ENCODE peak calls at places on chromosomes 2 and 18, in eight cellular contexts. W, R, A, T, Y, Z, S and E are unnamed samples.

GRCh38 chr2:113985554-113986397 is 95.9 kb downstream of the ACTR3 start:
- DNase-seq in W (no peak), R (no peak), A (no peak), T (no peak), Y (no peak), Z (no peak), S (no peak), E (no peak)

GRCh38 chr2:151410485-151410833 is 757 bp downstream of the RIF1 start:
- DNase-seq in W (peak), R (no peak), A (no peak), T (no peak), Y (peak), Z (no peak), S (peak), E (peak)

GRCh38 chr2:133821107-133821760 is 253.0 kb upstream of the NCKAP5 start:
- DNase-seq in W (no peak), R (no peak), A (peak), T (no peak), Y (peak), Z (no peak), S (no peak), E (no peak)

GRCh38 chr2:188322569-188323531 is 31.2 kb downstream of the GULP1 start:
- DNase-seq in W (peak), R (no peak), A (no peak), T (no peak), Y (peak), Z (no peak), S (no peak), E (no peak)

GRCh38 chr2:64657416-64657815 is 3.7 kb upstream of the SERTAD2 start:
- DNase-seq in W (no peak), R (no peak), A (no peak), T (no peak), Y (no peak), Z (no peak), S (no peak), E (no peak)

GRCh38 chr2:40499437-40499836 is 47.5 kb upstream of the SLC8A1 start:
- DNase-seq in W (no peak), R (no peak), A (no peak), T (no peak), Y (no peak), Z (no peak), S (no peak), E (no peak)

GRCh38 chr2:10264506-10265327 is 38.0 kb upstream of the HPCAL1 start:
- DNase-seq in W (no peak), R (no peak), A (no peak), T (peak), Y (no peak), Z (no peak), S (peak), E (peak)

GRCh38 chr2:191218292-191218898 is 26.8 kb upstream of the MYO1B start:
- DNase-seq in W (peak), R (peak), A (no peak), T (no peak), Y (peak), Z (no peak), S (peak), E (no peak)

GRCh38 chr2:216956820-216957493 is 97.1 kb upstream of the TNP1 start:
- DNase-seq in W (no peak), R (no peak), A (no peak), T (peak), Y (peak), Z (no peak), S (no peak), E (no peak)

GRCh38 chr18:8084160-8084559 is 517.0 kb downstream of the PTPRM start:
- DNase-seq in W (peak), R (peak), A (peak), T (no peak), Y (peak), Z (no peak), S (no peak), E (no peak)

GRCh38 chr2:55163258-55163657 is 68.8 kb downstream of the CLHC1 start:
- DNase-seq in W (no peak), R (no peak), A (peak), T (no peak), Y (peak), Z (no peak), S (no peak), E (no peak)

GRCh38 chr2:37555457-37555856 is 116.0 kb downstream of the CDC42EP3 start:
- DNase-seq in W (no peak), R (peak), A (no peak), T (no peak), Y (no peak), Z (no peak), S (no peak), E (no peak)

GRCh38 chr2:184598313-184599053 is at the start of gene ZNF804A:
- DNase-seq in W (peak), R (peak), A (peak), T (peak), Y (peak), Z (peak), S (peak), E (peak)
- TF ChIP-seq CTCF in W (no peak), R (no peak), A (no peak), T (no peak), Y (no peak), Z (no peak), S (no peak), E (no peak)

GRCh38 chr2:29417630-29418029 is 302.4 kb downstream of the CLIP4 start:
- DNase-seq in W (no peak), R (no peak), A (no peak), T (no peak), Y (peak), Z (no peak), S (no peak), E (no peak)

GRCh38 chr2:29425866-29426265 is 310.7 kb downstream of the CLIP4 start:
- DNase-seq in W (no peak), R (no peak), A (no peak), T (no peak), Y (no peak), Z (no peak), S (no peak), E (no peak)

GRCh38 chr2:29420999-29421856 is 306.0 kb downstream of the CLIP4 start:
- DNase-seq in W (peak), R (peak), A (peak), T (no peak), Y (peak), Z (no peak), S (no peak), E (no peak)

GRCh38 chr2:29423267-29423666 is 308.1 kb downstream of the CLIP4 start:
- DNase-seq in W (peak), R (peak), A (no peak), T (no peak), Y (no peak), Z (no peak), S (no peak), E (no peak)

DNA sequence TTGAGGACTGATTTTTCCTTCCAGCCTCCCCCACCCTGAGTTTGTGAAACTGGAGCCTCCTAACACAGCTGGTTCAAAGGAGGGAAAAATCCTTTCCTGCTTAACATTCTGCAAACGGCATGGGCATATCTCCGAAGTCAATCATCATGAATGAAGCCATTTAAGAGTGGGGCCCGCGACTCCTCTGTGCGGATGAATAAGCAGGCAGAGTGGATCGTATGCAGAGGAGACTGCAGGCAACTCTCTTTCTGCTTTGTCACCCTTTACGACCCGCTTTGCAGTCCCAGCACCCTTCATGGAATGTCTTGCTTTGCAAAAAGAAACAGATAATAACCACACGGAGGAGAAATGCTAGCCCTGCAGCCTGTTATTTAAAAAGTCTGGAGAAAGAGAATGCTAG is 305.3 kb downstream of the CLIP4 start:
- DNase-seq in W (no peak), R (no peak), A (no peak), T (no peak), Y (no peak), Z (no peak), S (no peak), E (no peak)
- TF ChIP-seq CTCF in W (no peak), R (no peak), A (no peak), T (no peak), Y (no peak), Z (no peak), S (no peak), E (no peak)

DNA sequence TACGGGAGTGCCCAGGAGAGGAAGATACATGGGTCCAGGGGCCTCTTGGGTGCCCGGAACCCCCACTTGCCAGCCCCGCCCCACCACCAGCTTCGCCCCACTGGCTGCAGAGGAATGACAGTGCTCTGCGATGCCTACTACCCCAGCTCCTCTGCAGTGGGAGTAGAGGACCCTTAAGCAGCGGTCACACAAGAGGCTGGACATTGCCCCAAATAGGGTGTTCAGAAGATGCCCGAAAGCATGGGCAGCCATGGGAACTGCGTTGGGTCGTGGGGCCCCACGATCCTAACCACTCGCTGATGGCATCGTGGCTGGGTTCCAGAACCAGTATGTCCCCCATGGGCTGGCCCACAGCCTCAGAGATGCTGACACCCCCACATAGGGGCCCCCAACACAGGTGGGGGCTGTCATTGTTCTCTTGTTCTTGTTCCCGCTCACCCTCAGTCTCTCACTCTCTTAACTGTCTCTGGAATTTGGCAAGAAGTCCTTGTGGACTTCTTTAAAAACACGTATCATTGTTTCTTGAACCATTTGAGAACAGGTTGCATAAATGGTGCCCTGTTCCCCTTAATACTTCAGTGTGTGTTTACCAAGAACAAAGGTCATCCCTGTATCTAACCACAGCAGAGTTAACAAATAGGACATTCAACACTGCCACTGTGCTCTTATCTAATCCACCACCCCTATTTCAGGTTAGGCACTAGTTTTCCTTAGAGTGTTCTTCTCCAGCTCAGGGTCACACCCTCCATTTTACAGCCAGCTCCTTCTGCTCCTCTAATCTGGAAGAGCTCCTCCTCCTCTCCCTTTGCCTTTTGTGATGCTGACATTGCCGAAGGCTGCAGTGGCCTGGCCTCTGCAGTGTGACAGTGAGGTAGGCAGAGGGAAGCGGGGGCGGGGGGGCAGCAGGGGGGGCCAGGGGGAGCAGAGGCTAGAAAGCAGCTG is 76.3 kb downstream of the STPG4 start:
- DNase-seq in W (peak), R (no peak), A (no peak), T (no peak), Y (no peak), Z (no peak), S (no peak), E (no peak)
- TF ChIP-seq CTCF in W (no peak), R (no peak), A (no peak), T (no peak), Y (no peak), Z (no peak), S (no peak), E (no peak)

GRCh38 chr18:36067118-36067957 is at the start of gene RPRD1A:
- DNase-seq in W (peak), R (peak), A (peak), T (peak), Y (peak), Z (peak), S (peak), E (peak)
- TF ChIP-seq CTCF in W (no peak), R (no peak), A (no peak), T (no peak), Y (peak), Z (no peak), S (no peak), E (no peak)

DNA sequence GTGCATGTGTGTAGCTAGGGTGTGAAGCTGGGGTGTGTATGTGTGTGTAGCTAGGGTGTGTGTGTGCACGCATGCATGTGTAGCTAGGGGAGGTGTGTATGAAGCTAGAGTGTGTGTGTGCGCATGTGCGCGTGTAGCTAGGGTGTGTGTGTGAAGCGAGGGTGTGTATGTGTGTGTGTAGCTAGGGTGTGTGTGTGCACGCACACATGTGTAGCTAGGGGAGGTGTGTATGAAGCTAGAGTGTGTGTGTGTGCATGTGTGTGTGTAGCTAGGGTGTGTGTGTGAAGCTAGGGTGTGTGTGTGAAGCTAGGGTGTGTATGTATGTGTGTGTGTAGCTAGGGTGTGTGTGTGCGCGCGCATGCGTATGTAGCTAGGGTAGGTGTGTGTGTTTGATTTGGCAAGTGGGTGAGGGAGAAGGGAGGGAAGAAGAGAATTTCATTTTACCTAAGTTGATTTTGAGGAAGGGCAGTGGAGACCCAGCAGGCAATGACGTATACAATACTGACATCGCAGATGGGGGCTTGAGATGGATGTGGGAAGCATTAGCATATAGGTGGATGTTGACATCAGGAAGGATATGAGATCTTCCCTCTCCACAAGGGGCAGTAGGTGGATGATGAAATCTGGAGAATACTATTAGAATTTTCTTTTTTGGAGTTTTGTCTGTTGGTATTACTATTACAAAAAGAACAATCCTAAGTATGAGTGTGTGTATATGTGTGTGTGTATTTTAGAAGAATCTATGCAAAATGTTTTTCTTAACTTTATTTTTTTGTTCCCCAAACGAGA is 70.7 kb downstream of the PRELID3A start:
- DNase-seq in W (no peak), R (no peak), A (no peak), T (no peak), Y (no peak), Z (no peak), S (no peak), E (no peak)
- TF ChIP-seq CTCF in W (peak), R (no peak), A (no peak), T (no peak), Y (peak), Z (no peak), S (no peak), E (no peak)

DNA sequence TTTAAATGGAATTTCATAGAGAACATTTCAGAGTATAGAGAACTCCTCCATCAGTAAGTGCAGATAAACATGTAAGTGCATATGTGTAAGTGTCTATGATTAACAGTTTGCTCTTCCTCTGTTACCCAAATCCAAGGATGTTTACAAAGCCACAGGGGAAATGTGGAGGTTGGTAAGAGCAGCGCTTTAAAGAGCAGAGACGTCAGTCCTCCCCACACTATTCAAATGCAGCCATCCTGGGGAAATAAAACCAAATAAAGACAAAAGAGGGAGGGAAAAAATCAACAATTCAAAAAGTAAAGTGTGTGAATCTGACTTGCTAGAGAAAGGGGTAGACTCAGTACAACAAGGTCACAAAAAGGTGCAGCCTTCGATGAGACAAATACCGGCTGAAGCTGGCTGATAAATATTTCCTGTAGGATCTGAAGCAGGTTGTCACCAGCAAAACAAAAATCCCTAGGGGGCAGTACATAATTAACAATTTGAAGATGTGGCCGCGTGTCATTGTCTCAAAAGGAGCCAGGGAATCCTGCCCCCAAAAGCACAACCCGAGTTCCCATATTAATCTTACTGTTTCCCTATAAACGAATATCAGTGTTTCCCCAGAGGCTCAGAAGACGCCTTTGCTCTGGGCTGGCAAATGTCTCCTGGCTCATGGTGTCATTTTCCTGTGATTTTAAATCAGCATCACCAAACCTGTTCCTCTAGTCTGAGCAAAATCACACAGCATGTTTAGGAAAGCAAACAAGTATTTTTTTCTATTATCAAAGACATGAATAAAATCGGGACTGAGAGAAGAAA is 216.5 kb downstream of the CDCA7 start:
- DNase-seq in W (peak), R (peak), A (no peak), T (no peak), Y (peak), Z (no peak), S (no peak), E (no peak)
- TF ChIP-seq CTCF in W (peak), R (no peak), A (peak), T (peak), Y (peak), Z (no peak), S (peak), E (peak)

GRCh38 chr2:1553671-1554295 is 140.5 kb downstream of the TPO start:
- DNase-seq in W (peak), R (no peak), A (peak), T (no peak), Y (peak), Z (no peak), S (no peak), E (no peak)
- TF ChIP-seq CTCF in W (peak), R (no peak), A (peak), T (no peak), Y (peak), Z (no peak), S (no peak), E (no peak)

DNA sequence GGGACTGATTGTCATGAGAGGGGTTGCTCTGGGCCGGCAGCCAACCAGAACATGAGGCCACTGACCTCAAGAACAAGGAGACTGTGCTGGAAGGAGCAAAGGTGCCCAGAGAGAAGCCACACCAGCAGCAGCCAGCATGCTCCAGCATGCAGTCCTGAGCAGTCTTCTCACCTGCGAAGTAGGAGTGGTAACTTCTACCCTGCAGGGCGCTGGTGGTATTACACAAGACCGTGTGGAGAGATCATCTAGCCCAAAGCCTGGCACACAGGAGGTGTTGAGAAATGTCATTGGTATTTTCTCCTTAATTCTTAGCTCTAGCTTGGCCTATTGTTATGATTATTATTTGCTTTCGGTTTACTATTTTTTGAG is 132.7 kb downstream of the TSN start:
- DNase-seq in W (no peak), R (peak), A (no peak), T (no peak), Y (no peak), Z (no peak), S (no peak), E (no peak)
- TF ChIP-seq CTCF in W (peak), R (peak), A (no peak), T (peak), Y (peak), Z (no peak), S (peak), E (no peak)